ENCODE peak calls at places on chromosomes 12 and 14, in seven cellular contexts. Z is SK-N-SH, D is HCT116, A is H1, I is GM12878, M is K562, S is HepG2. T is an unnamed sample.

GRCh38 chr12:102512523-102512922 is 32.2 kb upstream of the IGF1 start:
- DNase-seq in Z (no peak), D (no peak), A (no peak), I (no peak), M (no peak), S (no peak), T (no peak)

GRCh38 chr12:8823565-8824300 is 1.3 kb downstream of the A2ML1 start:
- DNase-seq in Z (peak; percentile 69), D (peak; percentile 6), A (peak; percentile 84), I (no peak), M (peak; percentile 24), S (no peak), T (peak; percentile 23)

GRCh38 chr14:75578099-75578785 is at the start of gene FLVCR2:
- DNase-seq in Z (peak; percentile 83), D (no peak), A (peak; percentile 75), I (no peak), M (peak; percentile 70), S (peak; percentile 44), T (peak; percentile 84)

GRCh38 chr12:76259660-76260389 is 88.4 kb downstream of the BBS10 start:
- DNase-seq in Z (no peak), D (no peak), A (no peak), I (no peak), M (no peak), S (no peak), T (no peak)

GRCh38 chr12:128474916-128475315 is 207.9 kb downstream of the TMEM132C start:
- DNase-seq in Z (no peak), D (no peak), A (no peak), I (no peak), M (no peak), S (no peak), T (no peak)

GRCh38 chr14:21846227-21846885 is 172.7 kb upstream of the OR4E1 start:
- DNase-seq in Z (peak; percentile 6), D (no peak), A (peak; percentile 90), I (no peak), M (peak; percentile 19), S (peak; percentile 34), T (no peak)

GRCh38 chr14:101084436-101084826 is 180.9 kb upstream of the RTL1 start:
- DNase-seq in Z (no peak), D (no peak), A (no peak), I (no peak), M (no peak), S (no peak), T (no peak)

GRCh38 chr12:111757361-111758119 is 9.2 kb upstream of the ALDH2 start:
- DNase-seq in Z (no peak), D (no peak), A (no peak), I (no peak), M (no peak), S (no peak), T (no peak)

GRCh38 chr12:123089631-123090353 is 61.1 kb downstream of the PITPNM2 start:
- DNase-seq in Z (no peak), D (peak; percentile 90), A (no peak), I (no peak), M (peak; percentile 61), S (peak; percentile 88), T (no peak)

GRCh38 chr14:90820958-90821357 is 4.7 kb upstream of the TTC7B start:
- DNase-seq in Z (no peak), D (no peak), A (no peak), I (no peak), M (no peak), S (no peak), T (no peak)

GRCh38 chr14:76846331-76847047 is 20.3 kb downstream of the LRRC74A start:
- DNase-seq in Z (no peak), D (no peak), A (no peak), I (no peak), M (no peak), S (no peak), T (no peak)

GRCh38 chr14:76848879-76849278 is 22.7 kb downstream of the LRRC74A start:
- DNase-seq in Z (no peak), D (peak; percentile 15), A (no peak), I (no peak), M (peak; percentile 14), S (no peak), T (no peak)

GRCh38 chr14:76842414-76842813 is 16.2 kb downstream of the LRRC74A start:
- DNase-seq in Z (no peak), D (no peak), A (no peak), I (no peak), M (no peak), S (no peak), T (no peak)

DNA sequence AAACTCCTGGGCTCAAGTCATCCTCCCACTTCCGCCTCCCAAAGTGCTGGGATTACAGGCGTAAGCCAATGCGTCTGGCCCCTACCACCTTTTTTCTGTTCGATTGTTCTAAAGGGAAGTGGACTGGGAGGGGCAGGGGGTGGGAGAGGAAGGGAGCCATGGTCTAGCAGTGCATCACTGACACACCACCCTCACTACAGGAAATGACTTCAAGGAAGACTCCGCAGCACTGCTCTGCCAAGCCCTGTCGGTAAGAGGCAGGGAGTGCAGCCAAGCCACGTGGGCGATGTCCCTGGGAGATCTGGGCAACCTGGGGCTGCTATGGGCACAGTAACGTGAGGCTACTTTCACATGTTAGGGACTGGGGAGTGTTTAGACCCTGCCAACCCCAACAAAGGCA is 18.0 kb downstream of the LRRC74A start:
- DNase-seq in Z (no peak), D (peak; percentile 47), A (no peak), I (no peak), M (no peak), S (no peak), T (peak; percentile 35)
- TF ChIP-seq JUND in Z (no peak), D (no peak), A (no peak), I (no peak), M (no peak), S (no peak), T (no peak)

GRCh38 chr12:45231515-45232145 is 15.7 kb downstream of the ANO6 start:
- DNase-seq in Z (no peak), D (no peak), A (no peak), I (no peak), M (no peak), S (peak; percentile 65), T (no peak)

GRCh38 chr12:45235087-45236025 is 19.5 kb downstream of the ANO6 start:
- DNase-seq in Z (no peak), D (peak; percentile 62), A (no peak), I (no peak), M (no peak), S (peak; percentile 16), T (peak; percentile 90)

GRCh38 chr12:45232146-45232731 is 16.3 kb downstream of the ANO6 start:
- DNase-seq in Z (no peak), D (no peak), A (no peak), I (no peak), M (no peak), S (no peak), T (no peak)

GRCh38 chr12:45234134-45234865 is 18.4 kb downstream of the ANO6 start:
- DNase-seq in Z (peak; percentile 33), D (peak; percentile 88), A (no peak), I (no peak), M (peak; percentile 47), S (peak; percentile 92), T (peak; percentile 75)

GRCh38 chr12:45232771-45233372 is 17.0 kb downstream of the ANO6 start:
- DNase-seq in Z (no peak), D (peak; percentile 89), A (no peak), I (peak; percentile 51), M (peak; percentile 26), S (peak; percentile 66), T (no peak)
- TF ChIP-seq JUND in Z (peak; percentile 99), D (peak; percentile 96), A (no peak), I (no peak), M (peak; percentile 77), S (no peak), T (no peak)

GRCh38 chr12:2013111-2013510 is 8.9 kb upstream of the DCP1B start:
- DNase-seq in Z (no peak), D (no peak), A (no peak), I (no peak), M (no peak), S (no peak), T (no peak)

GRCh38 chr12:2011641-2012607 is 7.7 kb upstream of the DCP1B start:
- DNase-seq in Z (no peak), D (no peak), A (no peak), I (no peak), M (no peak), S (peak; percentile 73), T (no peak)

GRCh38 chr12:2016862-2017723 is 12.8 kb upstream of the DCP1B start:
- DNase-seq in Z (no peak), D (no peak), A (no peak), I (no peak), M (no peak), S (no peak), T (no peak)

GRCh38 chr12:2009623-2010022 is 5.4 kb upstream of the DCP1B start:
- DNase-seq in Z (no peak), D (no peak), A (no peak), I (no peak), M (no peak), S (peak; percentile 62), T (no peak)

GRCh38 chr12:2013527-2014223 is 9.4 kb upstream of the DCP1B start:
- DNase-seq in Z (peak; percentile 69), D (no peak), A (no peak), I (no peak), M (no peak), S (no peak), T (no peak)
- TF ChIP-seq JUND in Z (no peak), D (no peak), A (no peak), I (no peak), M (no peak), S (no peak), T (no peak)

GRCh38 chr14:36517242-36518030 is 2.6 kb downstream of the NKX2-1 start:
- DNase-seq in Z (peak; percentile 19), D (no peak), A (peak; percentile 66), I (no peak), M (no peak), S (no peak), T (no peak)

GRCh38 chr14:36516719-36517241 is 3.3 kb downstream of the NKX2-1 start:
- DNase-seq in Z (peak; percentile 3), D (no peak), A (peak; percentile 50), I (no peak), M (no peak), S (no peak), T (no peak)

GRCh38 chr14:36518586-36519430 is 1.2 kb downstream of the NKX2-1 start:
- DNase-seq in Z (peak; percentile 26), D (no peak), A (no peak), I (no peak), M (no peak), S (no peak), T (no peak)

GRCh38 chr14:36519431-36520321 is at the start of gene NKX2-1:
- DNase-seq in Z (peak; percentile 26), D (no peak), A (peak; percentile 82), I (no peak), M (no peak), S (no peak), T (no peak)

GRCh38 chr14:36518031-36518585 is 1.9 kb downstream of the NKX2-1 start:
- DNase-seq in Z (peak; percentile 25), D (no peak), A (peak; percentile 70), I (no peak), M (no peak), S (no peak), T (no peak)
- TF ChIP-seq JUND in Z (no peak), D (no peak), A (no peak), I (no peak), M (no peak), S (no peak), T (no peak)